ENCODE peak calls at places on chromosomes 12 and 14, in six cellular contexts. V, C, Z, O, U and W are unnamed samples.

GRCh38 chr14:77024171-77024627 is 4.3 kb downstream of the IRF2BPL start:
- DNase-seq in V (peak; percentile 78), C (peak; percentile 42), Z (no peak), O (peak; percentile 48), U (peak; percentile 74), W (no peak)

GRCh38 chr14:78974691-78975090 is 804.5 kb downstream of the NRXN3 start:
- DNase-seq in V (no peak), C (no peak), Z (no peak), O (no peak), U (no peak), W (no peak)

GRCh38 chr12:131112690-131113290 is 159.1 kb downstream of the ADGRD1 start:
- DNase-seq in V (no peak), C (no peak), Z (no peak), O (no peak), U (no peak), W (no peak)

GRCh38 chr12:95173392-95174251 is 43.6 kb downstream of the FGD6 start:
- DNase-seq in V (peak; percentile 70), C (peak; percentile 65), Z (no peak), O (peak; percentile 52), U (peak; percentile 98), W (peak; percentile 73)

GRCh38 chr14:65098586-65098985 is 3.7 kb downstream of the MAX start:
- DNase-seq in V (no peak), C (no peak), Z (no peak), O (no peak), U (peak; percentile 75), W (peak; percentile 43)

GRCh38 chr12:130017571-130018449 is 114.0 kb upstream of the TMEM132D start:
- DNase-seq in V (no peak), C (no peak), Z (no peak), O (peak; percentile 75), U (no peak), W (no peak)

GRCh38 chr12:78863482-78864427 is 819 bp upstream of the SYT1 start:
- DNase-seq in V (peak; percentile 69), C (peak; percentile 14), Z (no peak), O (peak; percentile 48), U (peak; percentile 22), W (peak; percentile 6)

GRCh38 chr12:95623554-95624170 is 72.4 kb upstream of the USP44 start:
- DNase-seq in V (peak; percentile 66), C (peak; percentile 66), Z (no peak), O (peak; percentile 43), U (peak; percentile 91), W (peak; percentile 96)

GRCh38 chr14:97368900-97369564 is 571.9 kb downstream of the VRK1 start:
- DNase-seq in V (no peak), C (no peak), Z (no peak), O (no peak), U (no peak), W (no peak)

GRCh38 chr12:2845280-2845679 is 10.4 kb upstream of the NRIP2 start:
- DNase-seq in V (no peak), C (peak; percentile 28), Z (no peak), O (no peak), U (peak; percentile 92), W (peak; percentile 47)

GRCh38 chr14:28142400-28143015 is 624.1 kb upstream of the FOXG1 start:
- DNase-seq in V (no peak), C (no peak), Z (no peak), O (peak; percentile 29), U (no peak), W (no peak)

GRCh38 chr12:56193025-56193578 is 3.8 kb upstream of the SMARCC2 start:
- DNase-seq in V (no peak), C (no peak), Z (no peak), O (peak; percentile 81), U (peak; percentile 90), W (peak; percentile 85)

GRCh38 chr14:99688629-99689028 is 4.5 kb downstream of the CYP46A1 start:
- DNase-seq in V (no peak), C (no peak), Z (no peak), O (no peak), U (no peak), W (no peak)

GRCh38 chr12:25123126-25123525 is 71.8 kb downstream of the DNAI7 start:
- DNase-seq in V (no peak), C (no peak), Z (no peak), O (no peak), U (no peak), W (no peak)

GRCh38 chr12:55738113-55739024 is 4.6 kb upstream of the GDF11 start:
- DNase-seq in V (peak; percentile 91), C (peak; percentile 80), Z (peak; percentile 75), O (peak; percentile 84), U (peak; percentile 90), W (peak; percentile 71)

GRCh38 chr12:110575326-110575725 is 7.8 kb downstream of the PPTC7 start:
- DNase-seq in V (no peak), C (no peak), Z (no peak), O (no peak), U (peak; percentile 56), W (no peak)

GRCh38 chr12:95820096-95820703 is 29.6 kb upstream of the NTN4 start:
- DNase-seq in V (no peak), C (no peak), Z (peak; percentile 4), O (peak; percentile 14), U (peak; percentile 49), W (peak; percentile 55)

GRCh38 chr12:9906888-9907287 is 25.3 kb downstream of the CLEC2A start:
- DNase-seq in V (no peak), C (no peak), Z (no peak), O (no peak), U (no peak), W (no peak)

GRCh38 chr12:45703942-45704341 is 25.6 kb upstream of the ARID2 start:
- DNase-seq in V (no peak), C (no peak), Z (no peak), O (no peak), U (peak; percentile 32), W (no peak)

GRCh38 chr14:88967299-88967698 is 142.8 kb downstream of the TTC8 start:
- DNase-seq in V (no peak), C (no peak), Z (no peak), O (no peak), U (no peak), W (no peak)
- TF ChIP-seq CTCF in V (no peak), C (no peak), Z (no peak), O (no peak), U (no peak), W (no peak)

DNA sequence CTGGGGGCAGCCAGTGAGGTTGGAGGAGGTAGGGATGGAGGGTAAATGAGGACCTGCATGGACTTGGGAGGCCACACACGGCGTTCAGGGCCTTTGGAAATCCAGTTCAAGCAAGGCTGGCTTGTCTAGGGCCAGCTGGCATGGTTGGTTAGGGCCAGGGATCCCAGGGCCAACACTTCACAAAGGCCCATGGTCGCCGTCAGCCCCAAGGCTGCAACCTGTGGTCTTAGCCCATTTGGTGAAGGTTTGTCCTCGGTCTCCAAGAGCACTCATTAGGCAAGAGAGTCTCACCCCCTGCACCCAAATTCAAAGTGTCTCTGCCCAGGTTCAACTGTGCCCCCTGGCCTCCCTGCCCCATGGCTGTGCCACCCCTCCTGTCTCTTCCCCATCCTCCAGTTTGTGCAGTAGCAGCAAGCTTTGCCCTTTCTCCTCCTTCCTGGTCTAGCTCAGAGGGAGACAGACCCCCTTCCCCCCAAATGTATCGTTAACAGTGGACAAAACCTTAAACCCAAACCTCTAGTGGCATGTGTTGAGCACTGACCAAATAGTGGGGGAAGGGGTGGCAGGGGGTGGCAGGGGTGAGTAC is 94.1 kb downstream of the NINJ2 start:
- DNase-seq in V (peak; percentile 36), C (no peak), Z (no peak), O (no peak), U (no peak), W (no peak)
- H3K4me3 ChIP-seq in V (no peak overlapping the region), C (peak overlapping the region; percentile 74), Z (no peak overlapping the region), O (peak overlapping the region; percentile 77), U (no peak overlapping the region), W (no peak overlapping the region)

GRCh38 chr12:83261998-83262397 is 575.3 kb downstream of the TMTC2 start:
- DNase-seq in V (no peak), C (no peak), Z (no peak), O (no peak), U (no peak), W (no peak)
- TF ChIP-seq CTCF in V (no peak), C (no peak), Z (peak; percentile 5), O (no peak), U (no peak), W (no peak)

GRCh38 chr14:54629635-54630360 is 62.9 kb downstream of the SAMD4A start:
- DNase-seq in V (no peak), C (no peak), Z (no peak), O (no peak), U (no peak), W (no peak)

GRCh38 chr14:54625158-54625557 is 58.2 kb downstream of the SAMD4A start:
- DNase-seq in V (no peak), C (no peak), Z (no peak), O (no peak), U (peak; percentile 76), W (peak; percentile 88)

GRCh38 chr14:54629183-54629582 is 62.3 kb downstream of the SAMD4A start:
- DNase-seq in V (no peak), C (no peak), Z (no peak), O (no peak), U (no peak), W (no peak)

GRCh38 chr14:54627718-54628345 is 60.9 kb downstream of the SAMD4A start:
- DNase-seq in V (no peak), C (peak; percentile 44), Z (no peak), O (peak; percentile 44), U (peak; percentile 73), W (peak; percentile 77)

GRCh38 chr14:54627325-54627717 is 60.4 kb downstream of the SAMD4A start:
- DNase-seq in V (no peak), C (no peak), Z (no peak), O (no peak), U (no peak), W (no peak)
- H3K4me3 ChIP-seq in V (no peak overlapping the region), C (peak overlapping the region; percentile 57), Z (no peak overlapping the region), O (peak overlapping the region; percentile 46), U (peak overlapping the region; percentile 26), W (peak overlapping the region; percentile 31)